ENCODE peak calls at places on chromosomes 16 and 17, in six cellular contexts. J is A549, S is NB4, M is GM12878, Y is K562, Q is HepG2. H is an unnamed sample.

GRCh38 chr17:19410875-19411291 is at the start of gene RNF112:
- DNase-seq in J (no peak), Q (no peak), M (no peak), Y (no peak), S (no peak), H (no peak)

GRCh38 chr16:878071-878784 is 77.7 kb upstream of the GNG13 start:
- DNase-seq in M (no peak), J (peak), Y (no peak), Q (no peak), S (no peak), H (no peak)

GRCh38 chr17:55722016-55722706 is 503 bp downstream of the TMEM100 start:
- DNase-seq in Y (no peak), M (no peak), J (no peak), Q (no peak), S (no peak), H (no peak)

GRCh38 chr17:307741-308507 is 44.7 kb downstream of the RPH3AL start:
- DNase-seq in M (no peak), Y (no peak), S (no peak), Q (no peak), J (no peak), H (no peak)

GRCh38 chr17:82794781-82795505 is 43.1 kb downstream of the TBCD start:
- DNase-seq in J (no peak), M (no peak), S (no peak), Q (no peak), Y (no peak), H (no peak)

GRCh38 chr17:82292251-82293154 is 19.0 kb upstream of the CSNK1D start:
- DNase-seq in J (peak), Y (peak), Q (peak), M (peak), S (peak), H (peak)

GRCh38 chr17:8119575-8120519 is 1.5 kb upstream of the ALOXE3 start:
- DNase-seq in S (peak), Q (peak), J (peak), M (peak), Y (peak), H (peak)

GRCh38 chr16:28549301-28549899 is 4.3 kb upstream of the SGF29 start:
- DNase-seq in S (peak), Q (peak), Y (no peak), M (no peak), J (peak), H (peak)

GRCh38 chr17:74386397-74386796 is 19.1 kb downstream of the GPR142 start:
- DNase-seq in M (no peak), Q (no peak), Y (no peak), S (peak), J (no peak), H (no peak)

GRCh38 chr17:40317345-40317873 is 8.4 kb downstream of the RARA start:
- DNase-seq in Q (peak), J (peak), S (peak), Y (peak), M (no peak), H (peak)

GRCh38 chr17:1515640-1516402 is 591 bp downstream of the INPP5K start:
- DNase-seq in S (peak), M (peak), J (peak), Y (peak), Q (peak), H (peak)

GRCh38 chr17:69525920-69526841 is 111.7 kb downstream of the MAP2K6 start:
- DNase-seq in Q (peak), Y (peak), J (peak), M (no peak), S (peak), H (peak)

GRCh38 chr16:46882940-46883307 is 1.2 kb upstream of the GPT2 start:
- DNase-seq in Q (peak), M (no peak), J (no peak), S (peak), Y (no peak), H (no peak)

GRCh38 chr16:84041421-84041820 is 1.2 kb downstream of the SLC38A8 start:
- DNase-seq in S (no peak), Y (no peak), J (no peak), Q (no peak), M (no peak), H (no peak)

GRCh38 chr17:5973410-5973809 is 96.8 kb upstream of the WSCD1 start:
- DNase-seq in Q (no peak), M (no peak), S (no peak), J (no peak), Y (no peak), H (no peak)

GRCh38 chr17:30243568-30243967 is 8.1 kb upstream of the SLC6A4 start:
- DNase-seq in Q (no peak), J (no peak), S (no peak), Y (no peak), M (no peak), H (no peak)

GRCh38 chr16:16798504-16798903 is 419.6 kb downstream of the NPIPA7 start:
- DNase-seq in Q (no peak), Y (no peak), M (no peak), S (no peak), J (no peak), H (no peak)

GRCh38 chr16:88502371-88502770 is 49.3 kb downstream of the ZFPM1 start:
- DNase-seq in S (no peak), J (no peak), Y (no peak), Q (no peak), M (no peak), H (no peak)

GRCh38 chr16:14194706-14195105 is 123.6 kb downstream of the MRTFB start:
- DNase-seq in S (no peak), M (no peak), J (no peak), Q (no peak), Y (no peak), H (no peak)

GRCh38 chr17:732788-733720 is 658 bp downstream of the TLCD3A start:
- DNase-seq in Q (no peak), J (no peak), M (no peak), S (peak), Y (peak), H (peak)

GRCh38 chr17:17840751-17841591 is 4.2 kb upstream of the SREBF1 start:
- DNase-seq in S (peak), Y (peak), J (no peak), Q (peak), M (no peak), H (peak)

GRCh38 chr16:17271687-17272086 is 199.1 kb downstream of the XYLT1 start:
- DNase-seq in Y (no peak), M (no peak), J (no peak), S (no peak), Q (no peak), H (no peak)

GRCh38 chr17:20242271-20242670 is 225.1 kb downstream of the LGALS9B start:
- DNase-seq in J (no peak), Y (no peak), S (no peak), M (no peak), Q (no peak), H (no peak)

GRCh38 chr16:56481468-56482112 is 30.2 kb downstream of the OGFOD1 start:
- DNase-seq in J (no peak), Q (no peak), S (no peak), Y (no peak), M (no peak), H (no peak)

GRCh38 chr16:86714166-86714565 is 135.8 kb downstream of the FOXL1 start:
- DNase-seq in J (no peak), Y (no peak), Q (no peak), M (no peak), S (peak), H (no peak)

GRCh38 chr17:19708431-19709175 is 7.8 kb downstream of the SLC47A2 start:
- DNase-seq in S (no peak), Q (no peak), Y (no peak), J (no peak), M (no peak), H (no peak)

GRCh38 chr16:85061566-85061965 is 34.0 kb downstream of the KIAA0513 start:
- DNase-seq in J (no peak), S (peak), Q (no peak), Y (no peak), M (no peak), H (no peak)

GRCh38 chr16:55499951-55500350 is 8.9 kb upstream of the LPCAT2 start:
- DNase-seq in Q (no peak), M (no peak), Y (no peak), J (no peak), S (peak), H (peak)

GRCh38 chr16:6122401-6122800 is 1024.8 kb upstream of the EEF2KMT start:
- DNase-seq in J (no peak), Y (no peak), Q (no peak), S (no peak), M (no peak), H (no peak)

GRCh38 chr17:39231587-39232551 is 6.1 kb upstream of the STAC2 start:
- DNase-seq in S (peak), M (no peak), Y (peak), J (peak), Q (no peak), H (peak)

GRCh38 chr17:20983359-20983637 is 59.5 kb downstream of the USP22 start:
- DNase-seq in Y (no peak), Q (no peak), S (no peak), J (no peak), M (no peak), H (no peak)

GRCh38 chr16:81873843-81874752 is 95.0 kb downstream of the PLCG2 start:
- DNase-seq in S (peak), J (peak), M (no peak), Q (peak), Y (peak), H (peak)

GRCh38 chr17:42194133-42194899 is at the start of gene GHDC:
- DNase-seq in Y (peak), M (peak), S (peak), Q (peak), J (peak), H (peak)

GRCh38 chr17:281365-281999 is 71.1 kb downstream of the RPH3AL start:
- DNase-seq in Y (no peak), S (no peak), J (no peak), M (no peak), Q (no peak), H (no peak)

GRCh38 chr16:19835989-19836421 is 48.6 kb downstream of the GPRC5B start:
- DNase-seq in S (no peak), Q (no peak), Y (no peak), J (no peak), M (no peak), H (no peak)

GRCh38 chr16:47920709-47921108 is 235.1 kb downstream of the ABCC12 start:
- DNase-seq in Q (no peak), J (peak), M (no peak), S (no peak), Y (no peak), H (no peak)

GRCh38 chr16:67719048-67719777 is at the start of gene GFOD2:
- DNase-seq in S (peak), Q (peak), Y (peak), M (peak), J (peak), H (peak)
- TF ChIP-seq CTCF in S (no peak), Q (peak), Y (no peak), M (no peak), J (no peak), H (no peak)

GRCh38 chr16:68754117-68754792 is 17.2 kb downstream of the CDH1 start:
- DNase-seq in Y (no peak), Q (no peak), S (no peak), M (no peak), J (no peak), H (no peak)
- TF ChIP-seq MYC in Y (no peak), Q (no peak), S (no peak), M (no peak), J (no peak), H (no peak)

DNA sequence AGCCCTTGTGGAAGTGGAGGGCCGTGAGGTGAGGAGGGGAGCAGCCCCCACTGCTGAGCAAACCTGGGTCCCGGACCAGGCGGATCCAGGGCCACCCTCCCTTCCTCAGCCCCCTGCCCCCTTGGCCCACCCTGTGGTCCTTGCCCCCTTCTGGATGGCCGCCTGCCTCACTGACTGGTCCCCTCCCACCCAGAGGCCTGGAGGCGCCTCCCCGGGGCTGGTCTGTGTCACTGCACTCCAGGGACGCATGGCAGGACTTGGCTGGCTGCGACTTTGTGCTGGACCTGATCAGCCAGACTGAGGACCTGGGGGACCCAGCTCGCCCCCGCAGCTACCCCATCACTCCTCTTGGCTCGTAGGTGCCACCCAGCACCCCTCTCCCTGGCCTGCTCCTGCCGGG is 19.2 kb upstream of the SMIM5 start:
- DNase-seq in J (no peak), M (no peak), Y (peak), S (no peak), Q (no peak), H (no peak)
- TF ChIP-seq CTCF in J (peak), M (peak), Y (peak), S (peak), Q (peak), H (peak)

GRCh38 chr17:72295916-72296315 is 175.1 kb downstream of the SOX9 start:
- DNase-seq in Q (no peak), M (no peak), S (no peak), Y (no peak), J (no peak), H (no peak)
- TF ChIP-seq MYC in Q (no peak), M (no peak), S (no peak), Y (no peak), J (no peak), H (no peak)

DNA sequence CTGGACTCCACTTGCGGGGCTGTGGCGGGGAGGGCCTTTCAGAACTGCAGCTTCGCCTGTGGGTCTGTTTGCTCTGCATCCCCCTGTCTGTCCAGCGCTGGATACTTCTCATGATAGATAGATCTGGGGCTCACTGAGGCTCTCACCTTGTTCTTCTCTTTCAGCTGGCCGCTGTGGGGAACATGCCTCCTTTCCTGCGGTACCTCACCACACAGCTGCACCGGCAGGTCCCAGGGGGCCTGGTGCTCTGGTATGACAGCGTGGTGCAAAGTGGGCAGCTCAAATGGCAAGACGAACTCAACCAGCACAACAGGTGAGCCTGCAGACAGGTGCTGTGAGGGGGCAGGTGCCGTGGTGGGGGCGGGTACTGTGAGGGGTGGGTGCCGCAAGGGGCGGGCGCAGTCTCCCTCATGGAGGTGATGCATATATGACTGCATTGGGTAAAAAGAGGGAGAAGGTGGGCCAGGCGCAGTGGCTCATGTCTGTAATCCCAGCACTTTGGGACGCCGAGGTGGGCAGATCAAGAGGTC is 6.2 kb downstream of the ENGASE start:
- DNase-seq in M (no peak), Q (no peak), S (no peak), J (no peak), Y (no peak), H (no peak)
- TF ChIP-seq CTCF in M (no peak), Q (no peak), S (no peak), J (no peak), Y (no peak), H (no peak)

GRCh38 chr16:5042574-5043171 is 8.9 kb upstream of the NAGPA start:
- DNase-seq in J (no peak), S (peak), Y (no peak), M (no peak), Q (peak), H (no peak)

GRCh38 chr16:5044011-5044540 is 10.3 kb upstream of the NAGPA start:
- DNase-seq in M (no peak), S (no peak), Q (no peak), J (no peak), Y (no peak), H (no peak)

GRCh38 chr16:5045499-5046115 is 11.9 kb upstream of the NAGPA start:
- DNase-seq in Y (no peak), M (no peak), S (no peak), J (no peak), Q (no peak), H (no peak)

GRCh38 chr16:5036228-5037156 is 2.8 kb upstream of the NAGPA start:
- DNase-seq in Q (peak), J (no peak), M (no peak), Y (peak), S (no peak), H (no peak)

DNA sequence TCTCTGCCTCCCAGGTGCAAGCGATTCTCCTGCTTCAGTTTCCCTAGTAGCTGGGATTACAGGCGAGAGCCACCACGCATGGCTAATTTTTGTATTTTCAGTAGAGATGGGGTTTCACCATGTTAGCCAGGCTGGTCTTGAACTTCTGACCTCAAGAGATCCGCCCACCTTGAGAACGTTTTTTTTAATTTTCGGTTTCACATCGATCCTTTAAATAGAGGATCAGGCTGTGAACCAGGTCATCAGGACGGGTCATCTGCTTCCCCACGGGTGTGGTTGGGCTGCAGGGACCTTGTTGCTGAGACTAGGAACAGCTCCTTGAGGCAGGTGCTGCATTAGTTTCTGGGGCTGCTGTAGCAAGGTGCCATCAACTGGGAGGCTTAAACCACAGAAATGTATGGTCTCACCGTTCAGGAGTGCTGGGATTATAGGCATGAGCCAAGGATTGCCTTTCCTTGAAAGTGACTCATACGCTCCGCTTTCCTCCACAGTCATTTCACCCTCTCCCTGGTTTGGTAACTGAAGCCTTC is 7.9 kb upstream of the NAGPA start:
- DNase-seq in S (no peak), Q (no peak), J (no peak), Y (no peak), M (peak), H (no peak)
- TF ChIP-seq MYC in S (no peak), Q (no peak), J (no peak), Y (no peak), M (no peak), H (no peak)

GRCh38 chr16:8194795-8195194 is 395.5 kb downstream of the TMEM114 start:
- DNase-seq in Y (peak), S (peak), M (no peak), Q (no peak), J (no peak), H (no peak)
- TF ChIP-seq CTCF in Y (peak), S (peak), M (no peak), Q (peak), J (no peak), H (no peak)

DNA sequence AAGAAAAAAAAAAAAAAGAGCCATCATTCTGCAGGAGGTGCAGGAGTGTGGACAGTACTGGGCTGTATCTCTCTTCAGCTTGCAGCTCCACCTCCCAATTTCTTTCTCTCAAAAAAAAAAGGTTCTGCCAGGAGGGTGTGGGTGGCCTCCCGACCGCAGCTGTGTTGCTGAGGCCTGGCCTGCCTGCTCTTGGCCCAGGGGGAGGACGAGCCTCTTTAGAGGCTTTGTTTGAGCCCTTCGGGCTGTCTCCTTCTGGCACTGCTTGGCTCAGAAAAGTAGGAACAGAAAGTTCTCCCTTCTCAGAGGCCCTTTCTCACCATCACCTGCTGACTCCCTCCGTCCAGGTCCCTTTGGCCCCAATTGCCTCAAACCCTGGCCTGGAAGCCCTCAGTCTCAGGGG is 22.2 kb upstream of the C17orf107 start:
- DNase-seq in S (no peak), M (no peak), Y (no peak), Q (no peak), J (no peak), H (no peak)
- TF ChIP-seq MYC in S (no peak), M (no peak), Y (no peak), Q (no peak), J (no peak), H (no peak)

GRCh38 chr16:23293016-23293415 is 9.1 kb upstream of the SCNN1B start:
- DNase-seq in M (peak), J (no peak), Q (no peak), S (no peak), Y (no peak), H (no peak)
- TF ChIP-seq CTCF in M (no peak), J (no peak), Q (no peak), S (no peak), Y (no peak), H (no peak)

GRCh38 chr17:2703606-2704005 is 8.0 kb downstream of the CLUH start:
- DNase-seq in Y (no peak), S (no peak), Q (no peak), M (no peak), J (no peak), H (no peak)

GRCh38 chr17:2705263-2705662 is 6.3 kb downstream of the CLUH start:
- DNase-seq in M (no peak), J (no peak), Y (no peak), S (no peak), Q (peak), H (peak)

GRCh38 chr17:2704890-2705248 is 6.7 kb downstream of the CLUH start:
- DNase-seq in Y (no peak), J (no peak), Q (no peak), M (no peak), S (no peak), H (no peak)

GRCh38 chr17:2703181-2703580 is 8.4 kb downstream of the CLUH start:
- DNase-seq in M (no peak), J (no peak), S (no peak), Y (no peak), Q (no peak), H (no peak)

GRCh38 chr17:2704031-2704889 is 7.3 kb downstream of the CLUH start:
- DNase-seq in Y (no peak), M (no peak), Q (no peak), J (no peak), S (no peak), H (no peak)
- TF ChIP-seq MYC in Y (no peak), M (no peak), Q (no peak), J (no peak), S (no peak), H (no peak)

H was measured in endothelial cell of umbilical vein.